ENCODE peak calls at places on chromosomes 5 and 9, in eight cellular contexts. E is HepG2, X is spleen, O is breast epithelium, L is Panc1, H is stomach, T is GM23338, R is GM12891. G is an unnamed sample.

GRCh38 chr5:763998-764781 is 20.3 kb downstream of the ZDHHC11B start:
- DNase-seq in E (no peak), L (no peak), H (no peak), T (no peak), R (no peak), X (peak), O (no peak), G (no peak)

GRCh38 chr5:173736923-173737412 is 120.5 kb upstream of the BOD1 start:
- DNase-seq in R (peak), T (no peak), E (peak), L (no peak), O (no peak), H (peak), X (no peak), G (no peak)

GRCh38 chr5:542693-543311 is 18.6 kb upstream of the SLC9A3 start:
- DNase-seq in O (no peak), R (no peak), L (no peak), T (no peak), X (peak), E (no peak), H (no peak), G (no peak)

GRCh38 chr9:70263421-70263820 is 4.6 kb downstream of the SMC5 start:
- DNase-seq in T (no peak), R (no peak), X (no peak), E (no peak), H (no peak), O (no peak), L (no peak), G (no peak)

GRCh38 chr5:148491015-148491792 is 107.4 kb downstream of the FBXO38 start:
- DNase-seq in L (no peak), R (no peak), H (no peak), O (no peak), T (no peak), X (no peak), E (no peak), G (no peak)

GRCh38 chr9:136007906-136008692 is 46.9 kb upstream of the UBAC1 start:
- DNase-seq in L (peak), X (no peak), R (no peak), O (no peak), H (no peak), T (no peak), E (peak), G (no peak)

GRCh38 chr9:26170224-26170623 is 492.0 kb upstream of the TUSC1 start:
- DNase-seq in L (no peak), H (no peak), X (no peak), R (no peak), E (no peak), T (no peak), O (no peak), G (no peak)

GRCh38 chr5:156475831-156476551 is 149.0 kb downstream of the SGCD start:
- DNase-seq in E (no peak), T (peak), H (no peak), X (no peak), R (no peak), O (no peak), L (no peak), G (no peak)

GRCh38 chr9:1184146-1184545 is 134.0 kb downstream of the DMRT2 start:
- DNase-seq in L (no peak), E (no peak), R (no peak), O (no peak), H (no peak), T (no peak), X (no peak), G (no peak)

GRCh38 chr5:72063219-72063819 is 44.0 kb upstream of the MAP1B start:
- DNase-seq in E (peak), O (no peak), L (no peak), R (no peak), X (no peak), H (no peak), T (peak), G (no peak)

GRCh38 chr9:68416891-68417570 is 60.6 kb downstream of the PGM5 start:
- DNase-seq in R (no peak), T (peak), O (no peak), X (no peak), E (no peak), H (no peak), L (no peak), G (peak)

GRCh38 chr5:88058625-88059024 is 210.0 kb downstream of the TMEM161B start:
- DNase-seq in H (no peak), E (no peak), L (no peak), X (no peak), O (no peak), R (no peak), T (no peak), G (no peak)

GRCh38 chr9:118449554-118449953 is 745.4 kb downstream of the TLR4 start:
- DNase-seq in T (no peak), X (no peak), E (no peak), L (no peak), R (no peak), O (no peak), H (no peak), G (no peak)

GRCh38 chr9:21747171-21747570 is 55.3 kb upstream of the MTAP start:
- DNase-seq in X (no peak), L (no peak), T (no peak), O (no peak), E (no peak), H (no peak), R (no peak), G (no peak)

GRCh38 chr5:112752335-112752734 is 14.7 kb downstream of the APC start:
- DNase-seq in H (no peak), T (no peak), L (no peak), E (no peak), X (no peak), O (no peak), R (no peak), G (no peak)

GRCh38 chr5:156103116-156103860 is 223.7 kb upstream of the SGCD start:
- DNase-seq in O (no peak), X (no peak), L (no peak), H (no peak), R (no peak), T (no peak), E (no peak), G (no peak)

GRCh38 chr9:121783126-121783522 is 131.7 kb downstream of the DAB2IP start:
- DNase-seq in E (no peak), L (no peak), R (no peak), H (no peak), X (no peak), T (no peak), O (no peak), G (no peak)

GRCh38 chr9:128523199-128523925 is 18.8 kb downstream of the GLE1 start:
- DNase-seq in E (no peak), X (no peak), T (peak), L (no peak), R (no peak), O (no peak), H (no peak), G (no peak)

GRCh38 chr5:74378464-74378863 is 262.1 kb downstream of the ENC1 start:
- DNase-seq in E (no peak), L (no peak), R (no peak), H (no peak), T (no peak), O (peak), X (no peak), G (no peak)
- TF ChIP-seq POLR2AphosphoS5 in E (no peak), L (no peak), R (no peak), H (no peak), T (no peak), O (no peak), X (no peak), G (no peak)

GRCh38 chr9:19104528-19105282 is 2.0 kb upstream of the HAUS6 start:
- DNase-seq in L (no peak), X (no peak), H (no peak), T (no peak), O (no peak), E (no peak), R (no peak), G (no peak)
- TF ChIP-seq POLR2AphosphoS5 in L (no peak), X (no peak), H (no peak), T (no peak), O (no peak), E (no peak), R (no peak), G (no peak)

GRCh38 chr9:37206121-37206620 is 85.8 kb downstream of the ZCCHC7 start:
- DNase-seq in O (no peak), H (no peak), L (no peak), E (no peak), X (no peak), R (no peak), T (peak), G (no peak)
- TF ChIP-seq POLR2AphosphoS5 in O (no peak), H (no peak), L (no peak), E (no peak), X (no peak), R (no peak), T (no peak), G (no peak)

GRCh38 chr9:88538311-88539085 is 3.5 kb downstream of the NXNL2 start:
- DNase-seq in H (no peak), X (no peak), L (no peak), O (no peak), T (no peak), R (no peak), E (no peak), G (no peak)
- TF ChIP-seq POLR2AphosphoS5 in H (no peak), X (no peak), L (no peak), O (no peak), T (no peak), R (no peak), E (no peak), G (no peak)

DNA sequence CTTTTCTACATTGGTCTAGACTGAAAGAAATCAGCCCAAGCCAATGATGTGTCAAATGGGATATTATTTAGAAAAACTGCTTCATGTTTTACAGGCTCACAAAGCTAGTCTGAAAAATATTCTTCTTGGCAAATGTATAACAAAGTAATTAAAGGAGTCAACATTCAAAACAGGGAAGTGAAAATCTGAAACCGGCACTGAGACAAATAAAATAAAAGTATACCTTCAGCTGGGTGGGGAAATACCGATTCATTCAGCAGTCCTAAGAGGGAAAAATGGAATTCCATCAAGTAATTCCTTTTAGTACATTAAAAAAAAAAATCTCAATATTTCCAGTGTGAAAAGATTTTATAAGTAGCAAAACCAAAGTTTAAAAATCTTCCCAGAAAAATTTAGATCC is 259.6 kb upstream of the SLC24A2 start:
- DNase-seq in H (no peak), T (no peak), X (no peak), O (no peak), E (no peak), L (no peak), R (no peak), G (no peak)
- TF ChIP-seq POLR2AphosphoS5 in H (no peak), T (no peak), X (no peak), O (no peak), E (no peak), L (no peak), R (no peak), G (no peak)

DNA sequence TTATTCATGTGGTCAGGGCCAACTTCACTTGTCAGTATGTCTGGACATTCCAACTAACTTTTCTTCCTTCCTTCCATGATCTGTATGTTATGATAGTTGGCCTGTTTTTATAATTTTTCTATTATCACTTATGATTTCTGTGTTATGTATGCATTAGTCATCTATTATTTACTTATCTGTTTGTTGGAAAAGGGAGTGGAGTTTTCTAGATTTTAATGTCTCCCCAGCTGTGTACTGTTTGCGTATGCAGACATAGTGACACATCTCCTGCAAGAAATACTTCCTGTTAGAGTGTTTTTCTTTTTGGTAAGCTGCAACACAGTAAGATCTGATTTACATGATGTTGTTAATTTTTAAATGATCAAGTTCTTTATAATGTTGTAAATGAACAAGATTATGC is 8.7 kb upstream of the INSYN2B start:
- DNase-seq in L (no peak), R (no peak), H (no peak), X (no peak), E (no peak), O (no peak), T (no peak), G (no peak)
- TF ChIP-seq POLR2AphosphoS5 in L (no peak), R (no peak), H (no peak), X (no peak), E (no peak), O (no peak), T (no peak), G (no peak)